ENCODE peak calls at places on chromosome 4, in seven cellular contexts. One of them, this sample, is unnamed.

GRCh38 chr4:52750819-52751348 is 341 bp downstream of the ERVMER34-1 start:
- DNase-seq in IMR-90: no peak
- DNase-seq in mesenchymal stem cell: no peak
- DNase-seq in mesendoderm: peak; percentile 42
- DNase-seq in neuronal stem cell: no peak
- DNase-seq in H9: peak; percentile 53
- DNase-seq in H1: peak; percentile 77
- DNase-seq in this sample: peak; percentile 62

GRCh38 chr4:48484494-48485168 is 1.5 kb downstream of the SLC10A4 start:
- DNase-seq in IMR-90: no peak
- DNase-seq in mesenchymal stem cell: no peak
- DNase-seq in mesendoderm: peak; percentile 21
- DNase-seq in neuronal stem cell: no peak
- DNase-seq in H9: peak; percentile 33
- DNase-seq in H1: peak; percentile 54
- DNase-seq in this sample: no peak

GRCh38 chr4:121791481-121791880 is 9.6 kb upstream of the EXOSC9 start:
- DNase-seq in IMR-90: peak; percentile 88
- DNase-seq in mesenchymal stem cell: no peak
- DNase-seq in mesendoderm: no peak
- DNase-seq in neuronal stem cell: no peak
- DNase-seq in H9: no peak
- DNase-seq in H1: no peak
- DNase-seq in this sample: no peak

GRCh38 chr4:83252782-83253405 is 31.7 kb downstream of the COQ2 start:
- DNase-seq in IMR-90: peak; percentile 54
- DNase-seq in mesenchymal stem cell: peak; percentile 73
- DNase-seq in mesendoderm: peak; percentile 92
- DNase-seq in neuronal stem cell: peak; percentile 51
- DNase-seq in H9: peak; percentile 78
- DNase-seq in H1: peak; percentile 79
- DNase-seq in this sample: peak; percentile 82

GRCh38 chr4:81663368-81663767 is 191.7 kb upstream of the RASGEF1B start:
- DNase-seq in IMR-90: no peak
- DNase-seq in mesenchymal stem cell: no peak
- DNase-seq in mesendoderm: no peak
- DNase-seq in neuronal stem cell: no peak
- DNase-seq in H9: no peak
- DNase-seq in H1: no peak
- DNase-seq in this sample: no peak

GRCh38 chr4:11589676-11590075 is 161.0 kb upstream of the HS3ST1 start:
- DNase-seq in IMR-90: peak; percentile 69
- DNase-seq in mesenchymal stem cell: peak; percentile 37
- DNase-seq in mesendoderm: no peak
- DNase-seq in neuronal stem cell: no peak
- DNase-seq in H9: no peak
- DNase-seq in H1: no peak
- DNase-seq in this sample: peak; percentile 61

GRCh38 chr4:99722006-99722405 is 64.4 kb upstream of the C4orf54 start:
- DNase-seq in IMR-90: no peak
- DNase-seq in mesenchymal stem cell: no peak
- DNase-seq in mesendoderm: no peak
- DNase-seq in neuronal stem cell: no peak
- DNase-seq in H9: no peak
- DNase-seq in H1: no peak
- DNase-seq in this sample: no peak

GRCh38 chr4:152672403-152673092 is 7.2 kb downstream of the TMEM154 start:
- DNase-seq in IMR-90: no peak
- DNase-seq in mesenchymal stem cell: no peak
- DNase-seq in mesendoderm: peak; percentile 33
- DNase-seq in neuronal stem cell: no peak
- DNase-seq in H9: no peak
- DNase-seq in H1: no peak
- DNase-seq in this sample: no peak

GRCh38 chr4:152513078-152513477 is 22.8 kb downstream of the FBXW7 start:
- DNase-seq in IMR-90: no peak
- DNase-seq in mesenchymal stem cell: no peak
- DNase-seq in mesendoderm: no peak
- DNase-seq in neuronal stem cell: no peak
- DNase-seq in H9: no peak
- DNase-seq in H1: no peak
- DNase-seq in this sample: no peak

GRCh38 chr4:139014391-139015268 is 951 bp upstream of the NOCT start:
- DNase-seq in IMR-90: peak; percentile 94
- DNase-seq in mesenchymal stem cell: peak; percentile 96
- DNase-seq in mesendoderm: peak; percentile 94
- DNase-seq in neuronal stem cell: no peak
- DNase-seq in H9: no peak
- DNase-seq in H1: no peak
- DNase-seq in this sample: peak; percentile 77

GRCh38 chr4:189940178-189941004 is at the start of gene FRG1:
- DNase-seq in IMR-90: peak; percentile 93
- DNase-seq in mesenchymal stem cell: peak; percentile 97
- DNase-seq in mesendoderm: peak; percentile 95
- DNase-seq in neuronal stem cell: peak; percentile 87
- DNase-seq in H9: peak; percentile 95
- DNase-seq in H1: peak; percentile 96
- DNase-seq in this sample: peak; percentile 92

GRCh38 chr4:88217169-88217568 is 58.7 kb upstream of the ABCG2 start:
- DNase-seq in IMR-90: no peak
- DNase-seq in mesenchymal stem cell: no peak
- DNase-seq in mesendoderm: no peak
- DNase-seq in neuronal stem cell: no peak
- DNase-seq in H9: no peak
- DNase-seq in H1: peak; percentile 8
- DNase-seq in this sample: peak; percentile 86

GRCh38 chr4:3522326-3522640 is 9.9 kb downstream of the LRPAP1 start:
- DNase-seq in IMR-90: no peak
- DNase-seq in mesenchymal stem cell: no peak
- DNase-seq in mesendoderm: no peak
- DNase-seq in neuronal stem cell: no peak
- DNase-seq in H9: no peak
- DNase-seq in H1: no peak
- DNase-seq in this sample: no peak

GRCh38 chr4:152255437-152255836 is 280.5 kb downstream of the FBXW7 start:
- DNase-seq in IMR-90: peak; percentile 27
- DNase-seq in mesenchymal stem cell: peak; percentile 80
- DNase-seq in mesendoderm: peak; percentile 33
- DNase-seq in neuronal stem cell: no peak
- DNase-seq in H9: no peak
- DNase-seq in H1: no peak
- DNase-seq in this sample: no peak

GRCh38 chr4:10278071-10278470 is 161.5 kb upstream of the WDR1 start:
- DNase-seq in IMR-90: no peak
- DNase-seq in mesenchymal stem cell: no peak
- DNase-seq in mesendoderm: no peak
- DNase-seq in neuronal stem cell: no peak
- DNase-seq in H9: no peak
- DNase-seq in H1: no peak
- DNase-seq in this sample: no peak

GRCh38 chr4:41747230-41748055 is 1.1 kb downstream of the PHOX2B start:
- DNase-seq in IMR-90: no peak
- DNase-seq in mesenchymal stem cell: no peak
- DNase-seq in mesendoderm: peak; percentile 51
- DNase-seq in neuronal stem cell: peak; percentile 36
- DNase-seq in H9: peak; percentile 52
- DNase-seq in H1: peak; percentile 57
- DNase-seq in this sample: no peak

GRCh38 chr4:150960818-150961217 is 54.3 kb downstream of the LRBA start:
- DNase-seq in IMR-90: no peak
- DNase-seq in mesenchymal stem cell: peak; percentile 25
- DNase-seq in mesendoderm: peak; percentile 77
- DNase-seq in neuronal stem cell: no peak
- DNase-seq in H9: peak; percentile 69
- DNase-seq in H1: peak; percentile 71
- DNase-seq in this sample: no peak

GRCh38 chr4:38675167-38676121 is 11.4 kb downstream of the KLF3 start:
- DNase-seq in IMR-90: peak; percentile 88
- DNase-seq in mesenchymal stem cell: peak; percentile 87
- DNase-seq in mesendoderm: peak; percentile 84
- DNase-seq in neuronal stem cell: peak; percentile 87
- DNase-seq in H9: peak; percentile 72
- DNase-seq in H1: peak; percentile 87
- DNase-seq in this sample: peak; percentile 77

GRCh38 chr4:38574559-38575333 is 89.3 kb upstream of the KLF3 start:
- DNase-seq in IMR-90: no peak
- DNase-seq in mesenchymal stem cell: no peak
- DNase-seq in mesendoderm: no peak
- DNase-seq in neuronal stem cell: no peak
- DNase-seq in H9: no peak
- DNase-seq in H1: no peak
- DNase-seq in this sample: no peak

GRCh38 chr4:58809366-58809765 is 1699.2 kb upstream of the IGFBP7 start:
- DNase-seq in IMR-90: no peak
- DNase-seq in mesenchymal stem cell: peak; percentile 7
- DNase-seq in mesendoderm: peak; percentile 53
- DNase-seq in neuronal stem cell: no peak
- DNase-seq in H9: no peak
- DNase-seq in H1: no peak
- DNase-seq in this sample: peak; percentile 53
- H2BK120ac ChIP-seq in IMR-90: no peak overlapping the region
- H2BK120ac ChIP-seq in mesenchymal stem cell: no peak overlapping the region
- H2BK120ac ChIP-seq in mesendoderm: no peak overlapping the region
- H2BK120ac ChIP-seq in neuronal stem cell: no peak overlapping the region
- H2BK120ac ChIP-seq in H9: no peak overlapping the region
- H2BK120ac ChIP-seq in H1: no peak overlapping the region
- H2BK120ac ChIP-seq in this sample: no peak overlapping the region

DNA sequence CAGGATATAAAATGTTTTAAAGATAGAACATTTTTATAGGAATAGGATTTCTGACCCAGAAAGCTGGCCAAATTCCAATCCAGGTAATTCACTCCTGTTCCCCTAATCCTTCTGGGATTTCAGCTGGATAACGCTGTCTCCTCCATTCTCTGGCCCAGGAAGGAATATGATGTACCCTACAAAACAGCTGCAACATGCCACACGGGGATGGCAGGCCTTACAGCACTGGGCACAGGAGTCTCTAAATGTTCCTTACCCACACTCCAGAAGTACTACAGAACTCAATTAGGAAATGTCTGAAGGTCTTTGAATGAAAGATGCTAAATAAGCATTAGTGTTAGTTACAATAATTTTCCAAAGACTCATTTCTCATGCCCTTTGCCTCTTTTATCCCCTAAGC is 15.8 kb downstream of the CAMK2D start:
- DNase-seq in IMR-90: no peak
- DNase-seq in mesenchymal stem cell: no peak
- DNase-seq in mesendoderm: no peak
- DNase-seq in neuronal stem cell: no peak
- DNase-seq in H9: no peak
- DNase-seq in H1: no peak
- DNase-seq in this sample: no peak
- H2BK120ac ChIP-seq in IMR-90: no peak overlapping the region
- H2BK120ac ChIP-seq in mesenchymal stem cell: no peak overlapping the region
- H2BK120ac ChIP-seq in mesendoderm: no peak overlapping the region
- H2BK120ac ChIP-seq in neuronal stem cell: no peak overlapping the region
- H2BK120ac ChIP-seq in H9: no peak overlapping the region
- H2BK120ac ChIP-seq in H1: no peak overlapping the region
- H2BK120ac ChIP-seq in this sample: no peak overlapping the region

DNA sequence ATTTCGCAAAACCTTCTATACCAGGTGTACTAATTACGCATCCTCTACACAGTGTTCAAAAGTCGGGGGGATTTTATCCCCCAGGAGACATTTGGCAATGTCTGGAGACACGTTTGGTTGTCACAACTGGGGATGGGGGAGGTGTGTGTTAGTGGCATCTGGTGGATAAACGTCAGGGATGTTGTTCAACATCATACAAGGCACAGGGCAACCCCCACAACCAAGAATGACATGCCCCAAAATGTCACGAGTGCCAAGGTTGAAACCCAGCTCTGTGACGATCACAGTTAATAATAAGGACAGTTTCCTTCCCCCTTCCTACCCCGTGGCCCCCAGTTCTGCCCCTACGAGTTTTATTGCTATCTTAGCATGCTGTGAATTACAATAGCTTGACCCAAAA is 15.9 kb upstream of the SEL1L3 start:
- DNase-seq in IMR-90: no peak
- DNase-seq in mesenchymal stem cell: no peak
- DNase-seq in mesendoderm: no peak
- DNase-seq in neuronal stem cell: no peak
- DNase-seq in H9: no peak
- DNase-seq in H1: no peak
- DNase-seq in this sample: no peak
- H2BK120ac ChIP-seq in IMR-90: no peak overlapping the region
- H2BK120ac ChIP-seq in mesenchymal stem cell: no peak overlapping the region
- H2BK120ac ChIP-seq in mesendoderm: no peak overlapping the region
- H2BK120ac ChIP-seq in neuronal stem cell: no peak overlapping the region
- H2BK120ac ChIP-seq in H9: no peak overlapping the region
- H2BK120ac ChIP-seq in H1: no peak overlapping the region
- H2BK120ac ChIP-seq in this sample: no peak overlapping the region

DNA sequence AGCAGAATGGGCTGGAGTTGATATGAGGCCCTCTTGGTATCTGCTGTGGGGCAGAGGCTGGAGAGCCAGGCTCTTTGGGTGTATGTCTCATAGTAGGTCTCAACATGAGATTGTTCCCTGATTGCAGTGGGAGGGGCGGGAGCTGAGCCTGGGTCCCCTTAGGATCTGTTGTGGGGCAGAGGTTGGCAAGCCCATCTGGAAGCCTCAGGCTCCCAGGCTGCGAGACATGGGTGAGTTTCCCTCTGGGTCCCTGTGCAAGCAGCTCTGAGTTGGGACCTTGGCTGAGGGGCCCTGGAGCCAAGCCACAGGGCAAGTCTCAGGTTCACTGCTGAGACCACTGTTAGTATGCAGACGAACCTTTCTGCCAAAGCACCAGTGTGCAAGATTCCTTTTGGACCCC is 201.9 kb downstream of the ARHGAP10 start:
- DNase-seq in IMR-90: no peak
- DNase-seq in mesenchymal stem cell: no peak
- DNase-seq in mesendoderm: no peak
- DNase-seq in neuronal stem cell: no peak
- DNase-seq in H9: no peak
- DNase-seq in H1: no peak
- DNase-seq in this sample: no peak
- H2BK120ac ChIP-seq in IMR-90: no peak overlapping the region
- H2BK120ac ChIP-seq in mesenchymal stem cell: no peak overlapping the region
- H2BK120ac ChIP-seq in mesendoderm: no peak overlapping the region
- H2BK120ac ChIP-seq in neuronal stem cell: no peak overlapping the region
- H2BK120ac ChIP-seq in H9: no peak overlapping the region
- H2BK120ac ChIP-seq in H1: no peak overlapping the region
- H2BK120ac ChIP-seq in this sample: no peak overlapping the region

This sample was measured in trophoblast cell.